ENCODE peak calls at places on chromosome 1, in five cellular contexts. L, E, C, T and M are unnamed samples.

GRCh38 chr1:89607888-89608626 is 24.9 kb upstream of the LRRC8C start:
- DNase-seq in C (no peak), E (no peak), T (no peak), L (no peak), M (no peak)

GRCh38 chr1:17646444-17647287 is 107.2 kb downstream of the ARHGEF10L start:
- DNase-seq in L (no peak), E (no peak), T (no peak), C (no peak), M (no peak)

GRCh38 chr1:32695098-32695904 is 7.3 kb downstream of the SYNC start:
- DNase-seq in L (peak), E (no peak), T (no peak), C (no peak), M (no peak)

GRCh38 chr1:15370781-15371467 is 38.8 kb upstream of the EFHD2 start:
- DNase-seq in T (no peak), E (no peak), L (peak), C (no peak), M (no peak)

GRCh38 chr1:154697710-154698109 is 89.7 kb upstream of the ADAR start:
- DNase-seq in C (no peak), E (no peak), T (no peak), L (no peak), M (no peak)

GRCh38 chr1:7885513-7886298 is 32.8 kb upstream of the UTS2 start:
- DNase-seq in L (peak), C (peak), E (peak), T (no peak), M (no peak)

GRCh38 chr1:19749685-19750084 is 50.0 kb downstream of the TMCO4 start:
- DNase-seq in L (no peak), C (no peak), T (no peak), E (no peak), M (no peak)

GRCh38 chr1:155978973-155979429 is 654 bp upstream of the ARHGEF2 start:
- DNase-seq in C (no peak), E (peak), L (no peak), T (peak), M (no peak)

GRCh38 chr1:234942869-234943501 is 185.7 kb downstream of the TOMM20 start:
- DNase-seq in E (no peak), C (no peak), L (no peak), T (no peak), M (no peak)

GRCh38 chr1:110155878-110156522 is 5.7 kb downstream of the SLC6A17 start:
- DNase-seq in L (peak), T (peak), C (peak), E (peak), M (no peak)

GRCh38 chr1:20211511-20211931 is 25.2 kb upstream of the PLA2G2C start:
- DNase-seq in C (peak), L (no peak), T (no peak), E (no peak), M (no peak)

GRCh38 chr1:10888289-10888688 is 91.8 kb upstream of the CASZ1 start:
- DNase-seq in E (no peak), L (no peak), C (no peak), T (no peak), M (no peak)

GRCh38 chr1:27970401-27970800 is 10.6 kb downstream of the XKR8 start:
- DNase-seq in L (no peak), E (no peak), T (no peak), C (no peak), M (no peak)

GRCh38 chr1:235329139-235329808 is 904 bp downstream of the GGPS1 start:
- DNase-seq in L (peak), E (peak), C (no peak), T (peak), M (no peak)

GRCh38 chr1:6688757-6689156 is 12.9 kb downstream of the DNAJC11 start:
- DNase-seq in L (no peak), C (no peak), E (no peak), T (no peak), M (no peak)

GRCh38 chr1:163361123-163361934 is 39.6 kb downstream of the NUF2 start:
- DNase-seq in E (no peak), C (no peak), L (no peak), T (peak), M (no peak)

GRCh38 chr1:2583871-2584341 is 2.7 kb upstream of the PRXL2B start:
- DNase-seq in E (no peak), T (no peak), C (no peak), L (peak), M (no peak)

GRCh38 chr1:42928859-42929258 is 29.8 kb downstream of the SLC2A1 start:
- DNase-seq in C (no peak), T (no peak), E (no peak), L (no peak), M (no peak)

GRCh38 chr1:87329756-87330200 is 1.1 kb downstream of the LMO4 start:
- DNase-seq in T (peak), C (no peak), L (no peak), E (no peak), M (no peak)

GRCh38 chr1:116483481-116484309 is 87.1 kb downstream of the CD58 start:
- DNase-seq in E (no peak), L (no peak), T (no peak), C (no peak), M (no peak)

GRCh38 chr1:241998412-241998921 is 431 bp downstream of the MAP1LC3C start:
- DNase-seq in T (no peak), C (peak), L (peak), E (peak), M (no peak)

GRCh38 chr1:57831624-57832023 is 407.8 kb upstream of the DAB1 start:
- DNase-seq in E (no peak), C (peak), T (no peak), L (no peak), M (peak)

GRCh38 chr1:86434031-86434430 is 10.1 kb downstream of the CLCA2 start:
- DNase-seq in L (no peak), C (no peak), E (no peak), T (no peak), M (no peak)

GRCh38 chr1:19678493-19678892 is 13.8 kb downstream of the HTR6 start:
- DNase-seq in L (no peak), C (no peak), E (no peak), T (no peak), M (no peak)

GRCh38 chr1:41387667-41388091 is 26.4 kb downstream of the FOXO6 start:
- DNase-seq in L (peak), C (no peak), E (peak), T (no peak), M (peak)

GRCh38 chr1:47885062-47885461 is 112.1 kb downstream of the TRABD2B start:
- DNase-seq in L (no peak), T (no peak), E (no peak), C (no peak), M (no peak)

DNA sequence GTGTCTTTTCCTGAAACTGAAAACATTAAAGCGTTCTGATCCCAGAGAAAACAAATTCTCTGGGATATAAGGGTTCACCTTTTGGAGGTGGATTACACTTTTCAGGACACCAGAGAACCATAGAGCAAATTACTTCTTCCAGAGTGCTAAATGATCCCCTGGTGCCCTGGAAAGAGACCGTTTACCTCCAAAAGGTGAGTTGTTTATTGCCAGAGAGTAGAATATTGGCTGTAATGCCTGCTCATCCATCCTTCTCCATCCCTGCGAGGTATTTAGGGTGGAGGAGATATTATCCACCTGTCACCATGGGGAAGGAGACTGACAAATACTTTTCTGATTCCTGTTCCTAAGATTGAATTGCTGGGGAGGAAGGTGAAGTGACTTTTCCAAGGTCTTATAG is 30.4 kb downstream of the PBX1 start:
- DNase-seq in C (no peak), L (no peak), E (no peak), T (no peak), M (no peak)
- H3K4me3 ChIP-seq in C (no peak), L (no peak), E (no peak), T (no peak), M (peak)

GRCh38 chr1:55586771-55587170 is 371.6 kb upstream of the USP24 start:
- DNase-seq in E (no peak), T (no peak), C (no peak), L (no peak), M (no peak)

GRCh38 chr1:55585402-55585792 is 370.2 kb upstream of the USP24 start:
- DNase-seq in L (no peak), C (no peak), E (no peak), T (no peak), M (no peak)

GRCh38 chr1:55582078-55582477 is 366.9 kb upstream of the USP24 start:
- DNase-seq in T (no peak), L (no peak), C (no peak), E (no peak), M (no peak)

GRCh38 chr1:55588300-55588699 is 373.1 kb upstream of the USP24 start:
- DNase-seq in T (no peak), L (no peak), C (no peak), E (no peak), M (no peak)

GRCh38 chr1:55584521-55585401 is 369.6 kb upstream of the USP24 start:
- DNase-seq in C (no peak), E (no peak), L (no peak), T (no peak), M (peak)
- TF ChIP-seq CTCF in C (peak), E (no peak), L (no peak), T (no peak), M (peak)

GRCh38 chr1:200892546-200892945 is 2.2 kb upstream of the INAVA start:
- DNase-seq in L (no peak), T (peak), C (no peak), E (no peak), M (no peak)

GRCh38 chr1:200891774-200892157 is 2.9 kb upstream of the INAVA start:
- DNase-seq in E (peak), T (peak), C (no peak), L (no peak), M (no peak)

GRCh38 chr1:200892958-200893357 is 1.7 kb upstream of the INAVA start:
- DNase-seq in T (peak), L (no peak), C (no peak), E (no peak), M (no peak)

GRCh38 chr1:200894712-200895447 is at the start of gene INAVA:
- DNase-seq in L (peak), C (peak), E (peak), T (no peak), M (no peak)

DNA sequence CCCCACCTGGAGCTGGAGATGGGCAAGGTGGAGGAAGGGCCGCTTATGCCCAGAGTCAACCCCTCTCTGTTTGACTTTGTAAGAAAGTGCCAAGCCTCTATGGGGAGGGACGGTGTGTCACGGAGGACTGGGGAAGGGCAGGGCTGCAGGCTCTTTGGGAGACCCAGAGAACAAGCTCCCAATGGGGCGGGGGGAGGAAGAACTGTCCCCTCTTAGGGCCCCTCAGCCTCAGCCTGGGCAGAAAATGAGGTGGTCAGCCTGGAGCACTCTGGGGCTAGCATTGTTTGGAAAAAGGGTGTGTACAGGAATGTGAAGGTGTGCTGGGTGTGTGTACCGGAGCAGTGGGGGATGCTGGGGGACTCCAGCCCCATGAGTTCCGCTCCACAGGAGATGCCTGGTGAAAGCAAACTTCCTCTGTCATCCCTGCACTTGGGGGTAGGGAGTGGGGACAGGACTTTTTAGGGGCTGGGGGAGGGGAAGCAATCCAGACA is 1.2 kb upstream of the INAVA start:
- DNase-seq in T (peak), C (no peak), E (peak), L (no peak), M (no peak)
- H3K4me3 ChIP-seq in T (peak), C (no peak), E (peak), L (no peak), M (no peak)

GRCh38 chr1:12591267-12591938 is 26.6 kb downstream of the DHRS3 start:
- DNase-seq in C (no peak), L (no peak), T (no peak), E (no peak), M (no peak)
- TF ChIP-seq CTCF in C (no peak), L (no peak), T (no peak), E (no peak), M (no peak)

GRCh38 chr1:23576338-23577055 is 17.2 kb upstream of the ID3 start:
- DNase-seq in C (no peak), L (no peak), T (no peak), E (no peak), M (no peak)
- H3K4me3 ChIP-seq in C (no peak), L (no peak), T (peak), E (no peak), M (no peak)

DNA sequence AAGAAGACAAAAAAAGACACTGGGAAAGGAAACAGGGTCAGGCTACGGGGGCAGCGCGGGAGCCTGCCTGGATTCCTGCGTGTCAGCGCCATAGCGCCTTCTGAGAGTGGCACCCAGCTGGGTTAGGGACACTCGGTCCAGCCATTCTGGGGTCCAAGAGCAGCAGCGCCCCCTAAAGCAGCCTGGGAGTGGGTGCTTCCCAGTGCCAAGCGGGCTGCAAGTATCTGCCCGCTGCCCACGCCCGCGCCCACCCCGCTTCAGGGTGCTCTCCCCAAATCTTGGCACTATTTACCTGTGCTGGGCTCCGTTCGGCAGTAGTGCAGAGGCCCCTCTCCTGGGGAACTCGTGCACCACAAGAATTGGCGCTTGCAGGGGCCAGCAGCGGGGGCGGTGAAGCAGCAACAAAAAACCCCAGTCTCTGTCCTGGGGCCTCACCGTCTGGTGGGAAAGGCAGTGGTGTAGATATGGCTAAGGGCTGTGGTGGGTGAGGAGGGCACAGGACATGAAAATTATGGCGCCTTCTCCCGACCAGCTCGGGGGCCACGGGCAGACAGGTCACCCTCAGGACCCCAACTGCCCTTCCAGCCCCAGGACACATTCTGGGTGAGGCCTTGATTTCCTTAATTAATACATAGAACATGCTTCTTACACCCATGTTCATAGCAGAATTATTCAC is 24.1 kb upstream of the LBR start:
- DNase-seq in C (no peak), E (peak), L (no peak), T (no peak), M (no peak)
- TF ChIP-seq CTCF in C (no peak), E (no peak), L (no peak), T (no peak), M (no peak)

GRCh38 chr1:24749257-24749656 is 4.0 kb downstream of the CLIC4 start:
- DNase-seq in C (no peak), T (peak), L (no peak), E (no peak), M (no peak)
- H3K4me3 ChIP-seq in C (no peak), T (peak), L (no peak), E (no peak), M (no peak)

GRCh38 chr1:96236156-96236739 is 485.3 kb upstream of the PTBP2 start:
- DNase-seq in T (peak), E (no peak), C (no peak), L (no peak), M (peak)
- TF ChIP-seq CTCF in T (peak), E (peak), C (peak), L (peak), M (peak)